ENCODE peak calls at places on chromosomes 4 and X, in seven cellular contexts. F is transverse colon, A is WTC11, R is HFFc6, C is left lung, W is tibial nerve, J is mammary epithelial cell. G is an unnamed sample.

GRCh38 chr4:102449751-102450352 is 51.3 kb upstream of the NFKB1 start:
- DNase-seq in C (no peak), F (peak; percentile 46), A (peak; percentile 18), R (peak; percentile 46), W (peak; percentile 63), J (peak; percentile 51), G (no peak)

GRCh38 chrX:103357871-103358270 is 1.6 kb downstream of the TCEAL9 start:
- DNase-seq in J (no peak), R (no peak), W (no peak), C (no peak), F (no peak), A (no peak), G (no peak)

GRCh38 chr4:172096771-172097170 is 283.6 kb downstream of the GALNTL6 start:
- DNase-seq in R (no peak), W (no peak), J (no peak), A (no peak), C (no peak), F (no peak), G (no peak)

GRCh38 chr4:26803462-26803861 is 57.2 kb upstream of the STIM2 start:
- DNase-seq in C (no peak), F (no peak), J (no peak), W (no peak), R (peak; percentile 5), A (no peak), G (no peak)

GRCh38 chr4:83686166-83686565 is 150.3 kb downstream of the GPAT3 start:
- DNase-seq in W (no peak), C (no peak), R (peak; percentile 79), F (no peak), A (no peak), J (peak; percentile 78), G (no peak)

GRCh38 chr4:171521726-171522125 is 291.5 kb upstream of the GALNTL6 start:
- DNase-seq in C (no peak), W (no peak), A (no peak), F (no peak), R (no peak), J (no peak), G (no peak)

GRCh38 chr4:114383721-114384120 is 214.9 kb upstream of the UGT8 start:
- DNase-seq in R (peak; percentile 86), F (no peak), J (peak; percentile 83), A (no peak), C (no peak), W (no peak), G (peak; percentile 54)

GRCh38 chrX:40734956-40735317 is 405 bp downstream of the MED14 start:
- DNase-seq in R (no peak), F (peak; percentile 37), J (no peak), C (peak; percentile 36), A (no peak), W (no peak), G (no peak)

GRCh38 chrX:118117069-118117405 is 427 bp upstream of the KLHL13 start:
- DNase-seq in J (no peak), A (no peak), R (no peak), F (no peak), C (no peak), W (peak; percentile 5), G (no peak)

GRCh38 chrX:74536142-74537010 is 78.0 kb downstream of the RLIM start:
- DNase-seq in W (peak; percentile 59), J (peak; percentile 47), A (peak; percentile 58), C (peak; percentile 83), R (peak; percentile 73), F (peak; percentile 78), G (peak; percentile 49)

GRCh38 chrX:74534569-74535038 is 79.8 kb downstream of the RLIM start:
- DNase-seq in W (no peak), C (no peak), J (peak; percentile 77), A (no peak), R (peak; percentile 51), F (no peak), G (no peak)

GRCh38 chrX:74537011-74537390 is 77.4 kb downstream of the RLIM start:
- DNase-seq in R (peak; percentile 9), A (peak; percentile 14), C (no peak), F (no peak), W (peak; percentile 5), J (no peak), G (no peak)

GRCh38 chrX:74535633-74536141 is 78.7 kb downstream of the RLIM start:
- DNase-seq in J (peak; percentile 68), F (peak; percentile 81), W (peak; percentile 15), A (peak; percentile 55), C (peak; percentile 64), R (peak; percentile 31), G (no peak)

DNA sequence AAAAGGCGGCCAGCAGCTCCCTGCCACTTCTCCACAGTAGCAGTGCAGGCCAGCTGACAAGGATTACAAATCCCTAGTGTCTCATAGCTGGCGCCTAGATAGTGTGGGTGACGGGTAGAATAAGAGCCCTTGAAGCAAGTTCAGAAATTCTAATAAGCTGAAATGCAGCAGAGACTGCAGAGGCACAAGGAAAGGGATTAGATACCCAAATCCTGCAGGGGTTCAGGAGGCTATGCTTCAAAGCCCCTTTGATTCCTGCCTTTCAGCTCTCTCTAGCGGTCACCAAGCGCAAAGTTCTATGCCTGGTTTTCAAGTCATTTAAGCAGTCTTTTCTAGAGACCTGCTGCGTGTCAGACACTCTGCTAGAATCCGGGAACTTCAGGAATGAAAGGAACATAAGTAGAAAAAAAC is 79.2 kb downstream of the RLIM start:
- DNase-seq in C (no peak), F (peak; percentile 12), J (peak; percentile 39), W (peak; percentile 9), R (peak; percentile 54), A (peak; percentile 16), G (peak; percentile 37)
- TF ChIP-seq CTCF in C (peak; percentile 12), F (no peak), J (peak; percentile 21), W (peak; percentile 30), R (peak; percentile 25), A (no peak), G (peak; percentile 56)

GRCh38 chr4:174120446-174121142 is 162.9 kb downstream of the FBXO8 start:
- DNase-seq in W (peak; percentile 41), C (no peak), A (peak; percentile 41), R (peak; percentile 61), F (no peak), J (peak; percentile 50), G (peak; percentile 28)
- TF ChIP-seq CTCF in W (peak; percentile 72), C (peak; percentile 36), A (peak; percentile 11), R (peak; percentile 77), F (peak; percentile 70), J (peak; percentile 54), G (peak; percentile 58)

GRCh38 chr4:48557478-48557877 is 67.4 kb downstream of the ZAR1 start:
- DNase-seq in A (peak; percentile 20), C (no peak), F (no peak), W (no peak), J (no peak), R (no peak), G (no peak)
- TF ChIP-seq CTCF in A (peak; percentile 21), C (no peak), F (no peak), W (no peak), J (peak; percentile 18), R (peak; percentile 61), G (no peak)

GRCh38 chr4:23923840-23924239 is 34.0 kb upstream of the PPARGC1A start:
- DNase-seq in W (no peak), A (no peak), R (no peak), F (no peak), J (peak; percentile 20), C (no peak), G (no peak)
- TF ChIP-seq CTCF in W (no peak), A (no peak), R (no peak), F (no peak), J (peak; percentile 6), C (no peak), G (no peak)

G was measured in AG09319.